ENCODE peak calls at places on chromosomes 7 and 10, in five cellular contexts. Y, L, C, U and H are unnamed samples.

GRCh38 chr10:123633106-123633505 is 33.0 kb upstream of the GPR26 start:
- DNase-seq in Y (no peak), L (no peak), C (no peak), U (no peak), H (no peak)

GRCh38 chr10:116687633-116688032 is 54.7 kb downstream of the HSPA12A start:
- DNase-seq in Y (peak; percentile 46), L (no peak), C (no peak), U (no peak), H (no peak)

GRCh38 chr10:12130237-12130872 is 878 bp downstream of the SEC61A2 start:
- DNase-seq in Y (peak; percentile 75), L (no peak), C (no peak), U (no peak), H (peak; percentile 89)

GRCh38 chr7:17054206-17054605 is 172.4 kb upstream of the AGR3 start:
- DNase-seq in Y (peak; percentile 55), L (no peak), C (no peak), U (no peak), H (no peak)

GRCh38 chr7:79734158-79734557 is 280.7 kb upstream of the MAGI2 start:
- DNase-seq in Y (peak; percentile 13), L (no peak), C (no peak), U (no peak), H (no peak)

GRCh38 chr10:117342638-117343037 is 32.6 kb downstream of the PDZD8 start:
- DNase-seq in Y (peak; percentile 91), L (no peak), C (no peak), U (no peak), H (peak; percentile 10)

GRCh38 chr10:120819366-120819765 is 31.8 kb upstream of the WDR11 start:
- DNase-seq in Y (peak; percentile 51), L (no peak), C (no peak), U (no peak), H (no peak)

GRCh38 chr7:139798221-139798620 is 20.4 kb upstream of the HIPK2 start:
- DNase-seq in Y (no peak), L (no peak), C (no peak), U (no peak), H (no peak)

GRCh38 chr7:23944131-23944530 is 234.1 kb downstream of the STK31 start:
- DNase-seq in Y (no peak), L (no peak), C (no peak), U (no peak), H (no peak)

GRCh38 chr7:157792954-157793353 is 456.1 kb downstream of the DNAJB6 start:
- DNase-seq in Y (no peak), L (no peak), C (no peak), U (no peak), H (no peak)
- H3K9me3 ChIP-seq in Y (no peaks in the 10 kb centered on the region), L (no peaks in the 10 kb centered on the region), C (no peaks in the 10 kb centered on the region), U (no peaks in the 10 kb centered on the region), H (no peaks in the 10 kb centered on the region)

GRCh38 chr7:158353606-158354570 is 233.7 kb downstream of the PTPRN2 start:
- DNase-seq in Y (no peak), L (peak; percentile 59), C (no peak), U (no peak), H (peak; percentile 42)

GRCh38 chr7:158357106-158357897 is 230.3 kb downstream of the PTPRN2 start:
- DNase-seq in Y (no peak), L (no peak), C (no peak), U (no peak), H (no peak)

GRCh38 chr7:158355456-158356065 is 232.1 kb downstream of the PTPRN2 start:
- DNase-seq in Y (no peak), L (peak; percentile 11), C (no peak), U (no peak), H (no peak)

GRCh38 chr7:158356454-158356853 is 231.2 kb downstream of the PTPRN2 start:
- DNase-seq in Y (no peak), L (peak; percentile 8), C (no peak), U (no peak), H (no peak)

DNA sequence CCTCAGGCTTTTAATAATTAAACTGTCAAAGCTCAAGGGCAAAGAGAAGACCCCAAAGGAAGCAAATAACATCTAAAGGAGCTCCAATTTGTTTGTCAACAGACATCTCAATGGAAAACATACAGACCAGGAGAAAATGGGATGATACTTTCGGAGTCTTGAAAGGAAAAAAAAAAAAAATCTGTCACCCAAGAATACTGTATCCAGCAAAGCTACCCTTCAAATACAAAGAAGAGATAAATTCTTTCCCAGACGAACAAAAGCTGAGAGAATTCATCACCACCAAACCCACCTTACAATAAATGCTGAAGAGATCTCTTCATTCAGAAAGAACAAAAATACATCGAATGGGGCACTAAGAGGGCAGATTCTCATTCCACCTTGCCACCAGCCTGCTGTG is 232.8 kb downstream of the PTPRN2 start:
- DNase-seq in Y (no peak), L (no peak), C (no peak), U (no peak), H (no peak)
- H3K9me3 ChIP-seq in Y (no peaks in the 10 kb centered on the region), L (no peaks in the 10 kb centered on the region), C (peaks cover 7% of the 10 kb centered on the region), U (no peaks in the 10 kb centered on the region), H (no peaks in the 10 kb centered on the region)

DNA sequence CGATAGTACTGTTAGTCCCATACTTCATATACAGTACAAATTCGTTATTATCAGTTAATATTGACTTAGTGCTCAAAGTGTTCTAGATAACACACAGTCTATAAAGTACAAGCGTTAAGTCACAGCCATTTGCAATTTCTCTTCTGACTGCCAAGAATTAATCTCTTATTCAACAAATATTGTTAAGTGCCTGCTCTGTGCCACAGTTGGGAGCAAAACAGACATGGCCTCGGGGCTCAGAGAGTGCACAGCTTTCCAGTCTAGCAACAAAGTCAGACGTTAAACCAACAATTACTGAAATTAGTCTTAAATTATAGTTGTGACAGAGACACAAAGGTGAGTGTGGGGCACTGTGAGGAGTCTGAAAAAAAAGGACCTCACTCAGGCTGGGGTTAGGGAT is 113.0 kb upstream of the DPP6 start:
- DNase-seq in Y (no peak), L (no peak), C (no peak), U (no peak), H (no peak)
- H3K9me3 ChIP-seq in Y (no peaks in the 10 kb centered on the region), L (no peaks in the 10 kb centered on the region), C (no peaks in the 10 kb centered on the region), U (no peaks in the 10 kb centered on the region), H (peaks cover 4% of the 10 kb centered on the region)

DNA sequence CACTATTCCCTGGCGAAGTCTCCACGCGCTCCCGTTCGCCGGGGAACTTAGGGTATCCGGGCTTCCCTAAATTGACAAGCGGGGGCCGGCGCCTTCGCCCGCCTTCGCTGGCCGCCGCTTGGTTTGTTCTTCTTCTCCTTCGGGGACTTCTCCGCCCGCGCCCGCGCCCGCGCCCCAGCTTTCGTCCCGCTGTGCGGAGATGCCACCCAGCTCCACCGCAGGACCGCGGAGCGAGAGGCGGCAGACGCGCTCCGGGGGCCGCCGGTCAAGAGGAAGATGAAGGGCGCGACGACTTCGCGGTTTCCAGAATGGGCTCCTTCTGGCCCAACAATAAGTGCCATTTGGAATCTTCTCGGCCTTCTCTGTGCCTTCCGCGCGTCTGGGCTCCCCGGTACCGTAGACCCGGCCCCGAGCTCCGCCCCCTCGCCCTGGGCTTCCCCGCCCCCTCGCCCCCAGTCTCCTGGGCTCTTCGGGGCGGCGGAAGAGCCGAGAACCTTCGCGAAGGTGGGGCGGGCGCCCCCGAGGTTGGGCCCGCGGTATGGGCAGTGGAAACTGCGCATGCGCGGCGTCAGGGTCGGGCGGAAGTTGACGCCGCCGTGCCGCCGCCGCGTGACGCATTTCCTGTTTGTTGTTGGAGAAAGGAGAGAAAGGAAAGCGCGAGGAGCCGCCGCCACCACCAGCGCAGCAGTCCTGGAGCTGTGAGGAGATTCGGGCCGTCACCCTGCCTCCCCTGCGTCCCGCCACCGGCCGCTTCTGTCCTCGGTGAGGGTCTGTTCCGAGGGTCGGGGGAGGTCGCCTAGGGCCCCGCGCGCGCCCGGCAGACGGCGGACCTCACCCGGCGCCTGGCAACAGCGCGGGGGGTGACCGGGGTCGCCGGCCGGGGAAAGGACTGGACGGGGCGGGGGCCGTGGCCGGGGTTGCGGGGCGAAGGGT is at the start of gene DNAJB6:
- DNase-seq in Y (peak; percentile 87), L (peak; percentile 98), C (peak; percentile 92), U (peak; percentile 94), H (peak; percentile 95)
- H3K9me3 ChIP-seq in Y (no peaks in the 10 kb centered on the region), L (no peaks in the 10 kb centered on the region), C (no peaks in the 10 kb centered on the region), U (no peaks in the 10 kb centered on the region), H (no peaks in the 10 kb centered on the region)

GRCh38 chr7:63009771-63010170 is 988.9 kb upstream of the ZNF722 start:
- DNase-seq in Y (no peak), L (no peak), C (no peak), U (no peak), H (no peak)
- H3K9me3 ChIP-seq in Y (no peaks in the 10 kb centered on the region), L (no peaks in the 10 kb centered on the region), C (no peaks in the 10 kb centered on the region), U (no peaks in the 10 kb centered on the region), H (peaks cover 16% of the 10 kb centered on the region)